ENCODE peak calls at places on chromosomes 12 and 14, in four cellular contexts. One of them, this sample, is unnamed.

GRCh38 chr12:51751657-51752056 is 96.9 kb downstream of the FIGNL2 start:
- DNase-seq in fibroblast of lung: no peak
- DNase-seq in HFF-Myc: no peak
- DNase-seq in astrocyte of the cerebellum: no peak
- DNase-seq in this sample: peak; percentile 35

GRCh38 chr14:103361868-103362267 is 23.3 kb upstream of the MARK3 start:
- DNase-seq in fibroblast of lung: peak; percentile 97
- DNase-seq in HFF-Myc: peak; percentile 77
- DNase-seq in astrocyte of the cerebellum: peak; percentile 76
- DNase-seq in this sample: peak; percentile 93

GRCh38 chr14:95597784-95598204 is 62.9 kb downstream of the GLRX5 start:
- DNase-seq in fibroblast of lung: peak; percentile 29
- DNase-seq in HFF-Myc: peak; percentile 9
- DNase-seq in astrocyte of the cerebellum: no peak
- DNase-seq in this sample: peak; percentile 19

GRCh38 chr12:112285600-112286401 is 96.4 kb downstream of the HECTD4 start:
- DNase-seq in fibroblast of lung: no peak
- DNase-seq in HFF-Myc: no peak
- DNase-seq in astrocyte of the cerebellum: no peak
- DNase-seq in this sample: no peak

GRCh38 chr12:81340910-81341309 is 263.0 kb downstream of the ACSS3 start:
- DNase-seq in fibroblast of lung: no peak
- DNase-seq in HFF-Myc: no peak
- DNase-seq in astrocyte of the cerebellum: no peak
- DNase-seq in this sample: no peak

GRCh38 chr14:58863576-58864345 is 226.0 kb downstream of the DACT1 start:
- DNase-seq in fibroblast of lung: no peak
- DNase-seq in HFF-Myc: no peak
- DNase-seq in astrocyte of the cerebellum: no peak
- DNase-seq in this sample: no peak

GRCh38 chr14:104085889-104086201 is 345 bp downstream of the ASPG start:
- DNase-seq in fibroblast of lung: no peak
- DNase-seq in HFF-Myc: no peak
- DNase-seq in astrocyte of the cerebellum: no peak
- DNase-seq in this sample: no peak

GRCh38 chr14:72377016-72377415 is 444.8 kb downstream of the RGS6 start:
- DNase-seq in fibroblast of lung: no peak
- DNase-seq in HFF-Myc: no peak
- DNase-seq in astrocyte of the cerebellum: no peak
- DNase-seq in this sample: no peak

GRCh38 chr12:116160196-116160595 is 117.3 kb downstream of the MED13L start:
- DNase-seq in fibroblast of lung: peak; percentile 54
- DNase-seq in HFF-Myc: no peak
- DNase-seq in astrocyte of the cerebellum: no peak
- DNase-seq in this sample: peak; percentile 33

GRCh38 chr12:99121476-99121965 is 476.4 kb downstream of the APAF1 start:
- DNase-seq in fibroblast of lung: no peak
- DNase-seq in HFF-Myc: no peak
- DNase-seq in astrocyte of the cerebellum: no peak
- DNase-seq in this sample: no peak

GRCh38 chr12:125092108-125092871 is 27.1 kb downstream of the AACS start:
- DNase-seq in fibroblast of lung: no peak
- DNase-seq in HFF-Myc: no peak
- DNase-seq in astrocyte of the cerebellum: no peak
- DNase-seq in this sample: no peak

GRCh38 chr12:11067514-11067913 is 5.4 kb upstream of the TAS2R46 start:
- DNase-seq in fibroblast of lung: peak; percentile 57
- DNase-seq in HFF-Myc: peak; percentile 20
- DNase-seq in astrocyte of the cerebellum: peak; percentile 6
- DNase-seq in this sample: peak; percentile 39

GRCh38 chr12:65754744-65755595 is 69.3 kb upstream of the HMGA2 start:
- DNase-seq in fibroblast of lung: no peak
- DNase-seq in HFF-Myc: no peak
- DNase-seq in astrocyte of the cerebellum: no peak
- DNase-seq in this sample: no peak

GRCh38 chr14:105039458-105040205 is 18.7 kb upstream of the CDCA4 start:
- DNase-seq in fibroblast of lung: no peak
- DNase-seq in HFF-Myc: no peak
- DNase-seq in astrocyte of the cerebellum: no peak
- DNase-seq in this sample: no peak

GRCh38 chr12:132622437-132623071 is 4.0 kb downstream of the P2RX2 start:
- DNase-seq in fibroblast of lung: peak; percentile 86
- DNase-seq in HFF-Myc: no peak
- DNase-seq in astrocyte of the cerebellum: no peak
- DNase-seq in this sample: peak; percentile 70

GRCh38 chr12:30064906-30065305 is 281.2 kb upstream of the TMTC1 start:
- DNase-seq in fibroblast of lung: no peak
- DNase-seq in HFF-Myc: no peak
- DNase-seq in astrocyte of the cerebellum: no peak
- DNase-seq in this sample: no peak

GRCh38 chr14:74938873-74939495 is 15.9 kb upstream of the RPS6KL1 start:
- DNase-seq in fibroblast of lung: no peak
- DNase-seq in HFF-Myc: no peak
- DNase-seq in astrocyte of the cerebellum: no peak
- DNase-seq in this sample: no peak

GRCh38 chr14:62674833-62675232 is 370.4 kb downstream of the KCNH5 start:
- DNase-seq in fibroblast of lung: no peak
- DNase-seq in HFF-Myc: no peak
- DNase-seq in astrocyte of the cerebellum: no peak
- DNase-seq in this sample: no peak

GRCh38 chr14:28467611-28468010 is 299.0 kb upstream of the FOXG1 start:
- DNase-seq in fibroblast of lung: no peak
- DNase-seq in HFF-Myc: no peak
- DNase-seq in astrocyte of the cerebellum: no peak
- DNase-seq in this sample: no peak

GRCh38 chr14:80781968-80782367 is 159.6 kb downstream of the CEP128 start:
- DNase-seq in fibroblast of lung: peak; percentile 61
- DNase-seq in HFF-Myc: no peak
- DNase-seq in astrocyte of the cerebellum: peak; percentile 4
- DNase-seq in this sample: peak; percentile 6

GRCh38 chr14:72472845-72473244 is 421.1 kb downstream of the DPF3 start:
- DNase-seq in fibroblast of lung: no peak
- DNase-seq in HFF-Myc: no peak
- DNase-seq in astrocyte of the cerebellum: no peak
- DNase-seq in this sample: no peak

GRCh38 chr12:30100736-30101135 is 317.0 kb upstream of the TMTC1 start:
- DNase-seq in fibroblast of lung: peak; percentile 83
- DNase-seq in HFF-Myc: no peak
- DNase-seq in astrocyte of the cerebellum: peak; percentile 37
- DNase-seq in this sample: no peak

GRCh38 chr12:23204933-23205778 is 580.2 kb downstream of the ETNK1 start:
- DNase-seq in fibroblast of lung: peak; percentile 44
- DNase-seq in HFF-Myc: peak; percentile 14
- DNase-seq in astrocyte of the cerebellum: peak; percentile 66
- DNase-seq in this sample: peak; percentile 57

GRCh38 chr12:121034906-121035305 is 4.1 kb downstream of the OASL start:
- DNase-seq in fibroblast of lung: no peak
- DNase-seq in HFF-Myc: no peak
- DNase-seq in astrocyte of the cerebellum: no peak
- DNase-seq in this sample: no peak

GRCh38 chr14:22488522-22489246 is 100.3 kb downstream of the DAD1 start:
- DNase-seq in fibroblast of lung: no peak
- DNase-seq in HFF-Myc: no peak
- DNase-seq in astrocyte of the cerebellum: no peak
- DNase-seq in this sample: no peak

GRCh38 chr12:27463826-27464554 is 17.5 kb downstream of the SMCO2 start:
- DNase-seq in fibroblast of lung: peak; percentile 41
- DNase-seq in HFF-Myc: no peak
- DNase-seq in astrocyte of the cerebellum: no peak
- DNase-seq in this sample: peak; percentile 92

GRCh38 chr12:30458453-30458852 is 237.2 kb downstream of the IPO8 start:
- DNase-seq in fibroblast of lung: no peak
- DNase-seq in HFF-Myc: no peak
- DNase-seq in astrocyte of the cerebellum: no peak
- DNase-seq in this sample: no peak

GRCh38 chr12:3771853-3772252 is 18.9 kb upstream of the CRACR2A start:
- DNase-seq in fibroblast of lung: no peak
- DNase-seq in HFF-Myc: no peak
- DNase-seq in astrocyte of the cerebellum: no peak
- DNase-seq in this sample: no peak

GRCh38 chr14:31944256-31945073 is 132.6 kb upstream of the ARHGAP5 start:
- DNase-seq in fibroblast of lung: no peak
- DNase-seq in HFF-Myc: no peak
- DNase-seq in astrocyte of the cerebellum: no peak
- DNase-seq in this sample: no peak

GRCh38 chr12:92164712-92165111 is 19.1 kb upstream of the BTG1 start:
- DNase-seq in fibroblast of lung: no peak
- DNase-seq in HFF-Myc: no peak
- DNase-seq in astrocyte of the cerebellum: no peak
- DNase-seq in this sample: no peak

GRCh38 chr14:36426113-36426512 is 93.9 kb downstream of the NKX2-1 start:
- DNase-seq in fibroblast of lung: no peak
- DNase-seq in HFF-Myc: no peak
- DNase-seq in astrocyte of the cerebellum: no peak
- DNase-seq in this sample: no peak

GRCh38 chr14:51834218-51834617 is 26.2 kb upstream of the GNG2 start:
- DNase-seq in fibroblast of lung: no peak
- DNase-seq in HFF-Myc: no peak
- DNase-seq in astrocyte of the cerebellum: no peak
- DNase-seq in this sample: no peak

GRCh38 chr12:104784592-104784991 is 173.5 kb downstream of the SLC41A2 start:
- DNase-seq in fibroblast of lung: peak; percentile 16
- DNase-seq in HFF-Myc: no peak
- DNase-seq in astrocyte of the cerebellum: no peak
- DNase-seq in this sample: no peak

GRCh38 chr12:121590476-121591143 is 9.8 kb upstream of the KDM2B start:
- DNase-seq in fibroblast of lung: peak; percentile 71
- DNase-seq in HFF-Myc: no peak
- DNase-seq in astrocyte of the cerebellum: no peak
- DNase-seq in this sample: peak; percentile 44

GRCh38 chr12:122508163-122508562 is 7.4 kb upstream of the ZCCHC8 start:
- DNase-seq in fibroblast of lung: no peak
- DNase-seq in HFF-Myc: no peak
- DNase-seq in astrocyte of the cerebellum: no peak
- DNase-seq in this sample: no peak

GRCh38 chr12:89783321-89784060 is 74.9 kb upstream of the ATP2B1 start:
- DNase-seq in fibroblast of lung: peak; percentile 15
- DNase-seq in HFF-Myc: no peak
- DNase-seq in astrocyte of the cerebellum: no peak
- DNase-seq in this sample: peak; percentile 72

GRCh38 chr12:7100239-7100638 is 8.0 kb upstream of the C1R start:
- DNase-seq in fibroblast of lung: no peak
- DNase-seq in HFF-Myc: no peak
- DNase-seq in astrocyte of the cerebellum: no peak
- DNase-seq in this sample: no peak
- TF ChIP-seq CTCF in fibroblast of lung: no peak
- TF ChIP-seq CTCF in HFF-Myc: no peak
- TF ChIP-seq CTCF in astrocyte of the cerebellum: no peak
- TF ChIP-seq CTCF in this sample: no peak

GRCh38 chr12:53950789-53951576 is 3.7 kb upstream of the HOXC12 start:
- DNase-seq in fibroblast of lung: no peak
- DNase-seq in HFF-Myc: no peak
- DNase-seq in astrocyte of the cerebellum: no peak
- DNase-seq in this sample: no peak
- H3K4me3 ChIP-seq in fibroblast of lung: no peak overlapping the region
- H3K4me3 ChIP-seq in HFF-Myc: no peak overlapping the region
- H3K4me3 ChIP-seq in astrocyte of the cerebellum: no peak overlapping the region
- H3K4me3 ChIP-seq in this sample: no peak overlapping the region

GRCh38 chr12:110826592-110827200 is 20.1 kb upstream of the CCDC63 start:
- DNase-seq in fibroblast of lung: peak; percentile 65
- DNase-seq in HFF-Myc: peak; percentile 69
- DNase-seq in astrocyte of the cerebellum: peak; percentile 20
- DNase-seq in this sample: peak; percentile 80
- TF ChIP-seq CTCF in fibroblast of lung: peak; percentile 77
- TF ChIP-seq CTCF in HFF-Myc: peak; percentile 89
- TF ChIP-seq CTCF in astrocyte of the cerebellum: peak; percentile 65
- TF ChIP-seq CTCF in this sample: peak; percentile 88

GRCh38 chr12:4829161-4829792 is 80.4 kb upstream of the KCNA1 start:
- DNase-seq in fibroblast of lung: no peak
- DNase-seq in HFF-Myc: no peak
- DNase-seq in astrocyte of the cerebellum: no peak
- DNase-seq in this sample: no peak

GRCh38 chr12:4830568-4830967 is 79.1 kb upstream of the KCNA1 start:
- DNase-seq in fibroblast of lung: peak; percentile 8
- DNase-seq in HFF-Myc: no peak
- DNase-seq in astrocyte of the cerebellum: no peak
- DNase-seq in this sample: no peak

GRCh38 chr12:4828176-4828575 is 81.5 kb upstream of the KCNA1 start:
- DNase-seq in fibroblast of lung: no peak
- DNase-seq in HFF-Myc: no peak
- DNase-seq in astrocyte of the cerebellum: no peak
- DNase-seq in this sample: peak; percentile 16

GRCh38 chr12:4826909-4827308 is 82.8 kb upstream of the KCNA1 start:
- DNase-seq in fibroblast of lung: no peak
- DNase-seq in HFF-Myc: no peak
- DNase-seq in astrocyte of the cerebellum: no peak
- DNase-seq in this sample: no peak

DNA sequence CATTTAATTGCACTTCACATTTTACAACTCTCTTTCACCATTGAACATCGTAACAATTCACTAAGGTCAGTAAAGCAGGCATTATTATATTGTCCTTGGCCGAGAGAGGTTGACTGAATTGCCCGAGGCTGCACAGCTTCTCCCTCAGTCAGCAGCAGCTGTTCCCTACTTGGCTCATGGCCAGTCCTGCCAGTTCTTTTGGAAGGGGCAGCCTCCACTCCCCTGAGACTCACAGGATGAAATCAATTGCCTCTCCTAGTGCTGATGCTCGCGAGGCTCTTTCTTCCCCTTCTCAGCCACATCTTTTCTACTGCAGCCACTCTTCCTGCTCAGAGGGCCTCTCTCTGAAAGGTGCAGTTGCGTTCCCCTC is 79.9 kb upstream of the KCNA1 start:
- DNase-seq in fibroblast of lung: no peak
- DNase-seq in HFF-Myc: no peak
- DNase-seq in astrocyte of the cerebellum: no peak
- DNase-seq in this sample: no peak
- H3K4me3 ChIP-seq in fibroblast of lung: no peak overlapping the region
- H3K4me3 ChIP-seq in HFF-Myc: no peak overlapping the region
- H3K4me3 ChIP-seq in astrocyte of the cerebellum: no peak overlapping the region
- H3K4me3 ChIP-seq in this sample: no peak overlapping the region

GRCh38 chr12:108854055-108854452 is 3.3 kb downstream of the SSH1 start:
- DNase-seq in fibroblast of lung: peak; percentile 92
- DNase-seq in HFF-Myc: no peak
- DNase-seq in astrocyte of the cerebellum: peak; percentile 82
- DNase-seq in this sample: peak; percentile 95
- TF ChIP-seq CTCF in fibroblast of lung: peak; percentile 38
- TF ChIP-seq CTCF in HFF-Myc: peak; percentile 39
- TF ChIP-seq CTCF in astrocyte of the cerebellum: peak; percentile 50
- TF ChIP-seq CTCF in this sample: peak; percentile 73

GRCh38 chr14:90814806-90815566 is 1.2 kb downstream of the TTC7B start:
- DNase-seq in fibroblast of lung: no peak
- DNase-seq in HFF-Myc: no peak
- DNase-seq in astrocyte of the cerebellum: no peak
- DNase-seq in this sample: no peak
- H3K4me3 ChIP-seq in fibroblast of lung: peak overlapping the region; percentile 91
- H3K4me3 ChIP-seq in HFF-Myc: peak overlapping the region; percentile 81
- H3K4me3 ChIP-seq in astrocyte of the cerebellum: peak overlapping the region; percentile 63
- H3K4me3 ChIP-seq in this sample: peak overlapping the region; percentile 76

DNA sequence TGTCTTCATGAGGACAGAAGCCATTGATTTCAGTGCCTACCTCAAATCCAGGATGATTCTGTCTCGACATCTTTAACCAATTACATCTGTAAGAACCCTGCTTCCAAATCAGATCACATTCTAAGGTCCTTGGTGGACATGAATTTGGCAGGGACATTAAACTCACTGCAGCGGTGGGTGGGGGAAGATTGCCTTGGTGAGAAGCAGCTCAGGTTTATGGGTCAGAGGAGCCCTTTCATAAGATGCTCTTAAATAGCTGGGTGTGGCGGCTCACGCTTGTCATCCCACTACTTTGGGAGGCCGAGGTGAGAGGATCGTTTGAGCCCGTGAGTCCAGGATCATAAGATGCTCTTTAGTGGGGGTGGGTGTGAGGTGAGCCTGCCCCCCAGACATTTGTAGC is 42.9 kb downstream of the ELK3 start:
- DNase-seq in fibroblast of lung: peak; percentile 53
- DNase-seq in HFF-Myc: no peak
- DNase-seq in astrocyte of the cerebellum: no peak
- DNase-seq in this sample: peak; percentile 75
- TF ChIP-seq CTCF in fibroblast of lung: no peak
- TF ChIP-seq CTCF in HFF-Myc: no peak
- TF ChIP-seq CTCF in astrocyte of the cerebellum: no peak
- TF ChIP-seq CTCF in this sample: no peak

This sample was measured in AG10803.